ENCODE peak calls at places on chromosomes 13 and 19, in five cellular contexts. L, W, Y, A and F are unnamed samples.

GRCh38 chr19:17680235-17680722 is 7.9 kb downstream of the UNC13A start:
- DNase-seq in Y (no peak), A (peak; percentile 26), W (no peak), L (peak; percentile 28), F (peak; percentile 54)

GRCh38 chr13:27014406-27015359 is 156.9 kb downstream of the USP12 start:
- DNase-seq in W (no peak), L (no peak), A (no peak), Y (no peak), F (peak; percentile 77)

GRCh38 chr13:106899444-106899843 is 331.5 kb upstream of the ARGLU1 start:
- DNase-seq in W (no peak), A (no peak), L (no peak), Y (no peak), F (no peak)

GRCh38 chr19:50512112-50512998 is 1.4 kb downstream of the ASPDH start:
- DNase-seq in W (no peak), A (no peak), L (no peak), Y (no peak), F (no peak)

GRCh38 chr19:43687660-43687997 is 17.7 kb upstream of the PLAUR start:
- DNase-seq in Y (no peak), W (no peak), L (no peak), A (no peak), F (no peak)

GRCh38 chr13:45994752-45995151 is 57.8 kb downstream of the ZC3H13 start:
- DNase-seq in L (no peak), W (no peak), A (no peak), Y (no peak), F (no peak)

GRCh38 chr19:4773047-4773640 is 18.4 kb upstream of the FEM1A start:
- DNase-seq in W (no peak), L (no peak), Y (no peak), A (no peak), F (no peak)

GRCh38 chr13:49326222-49326917 is 78.6 kb downstream of the CDADC1 start:
- DNase-seq in A (no peak), Y (no peak), W (no peak), L (no peak), F (no peak)

GRCh38 chr13:89401209-89401810 is 1730.1 kb downstream of the SLITRK5 start:
- DNase-seq in L (no peak), W (no peak), Y (peak; percentile 43), A (no peak), F (no peak)

GRCh38 chr19:21398851-21399250 is 1.9 kb downstream of the ZNF493 start:
- DNase-seq in Y (no peak), W (no peak), A (no peak), L (no peak), F (no peak)

GRCh38 chr19:2166741-2167738 is 3.3 kb downstream of the DOT1L start:
- DNase-seq in W (no peak), A (no peak), Y (peak; percentile 53), L (peak; percentile 67), F (peak; percentile 66)

GRCh38 chr19:41373993-41374392 is 2.3 kb upstream of the TMEM91 start:
- DNase-seq in W (peak; percentile 23), L (peak; percentile 65), Y (peak; percentile 89), A (no peak), F (no peak)

GRCh38 chr19:38739440-38740251 is 4.6 kb downstream of the CAPN12 start:
- DNase-seq in A (no peak), W (no peak), Y (no peak), L (no peak), F (no peak)

GRCh38 chr13:67515895-67516294 is 285.8 kb upstream of the PCDH9 start:
- DNase-seq in Y (peak; percentile 91), A (no peak), W (no peak), L (no peak), F (no peak)

GRCh38 chr19:45321848-45322247 is 827 bp downstream of the CKM start:
- DNase-seq in A (no peak), L (no peak), Y (no peak), W (no peak), F (no peak)

GRCh38 chr19:6092329-6093286 is 17.7 kb downstream of the RFX2 start:
- DNase-seq in W (peak; percentile 88), L (peak; percentile 58), Y (peak; percentile 68), A (no peak), F (peak; percentile 96)